ENCODE peak calls at places on chromosome 11, in five cellular contexts. M, Q, F, K and A are unnamed samples. For H3K4me1, the result is how much of the 10 kb centered on the place peaks cover.

GRCh38 chr11:75306529-75306928 is 44.9 kb downstream of the ARRB1 start:
- DNase-seq in F (no peak), K (no peak), M (no peak), Q (no peak), A (no peak)

GRCh38 chr11:6693342-6694228 is 10.4 kb upstream of the MRPL17 start:
- DNase-seq in M (no peak), K (no peak), Q (peak), F (no peak), A (no peak)

GRCh38 chr11:118883004-118883367 is 706 bp upstream of the CXCR5 start:
- DNase-seq in F (no peak), Q (no peak), K (no peak), M (no peak), A (no peak)

GRCh38 chr11:1779034-1779805 is 15.5 kb upstream of the CTSD start:
- DNase-seq in K (no peak), M (no peak), Q (no peak), F (no peak), A (no peak)

GRCh38 chr11:126115820-126116319 is 53.2 kb upstream of the CDON start:
- DNase-seq in K (peak), F (peak), M (peak), Q (peak), A (peak)

GRCh38 chr11:67280341-67280790 is 8.7 kb upstream of the ANKRD13D start:
- DNase-seq in M (peak), F (no peak), Q (no peak), K (peak), A (peak)

GRCh38 chr11:12287009-12287373 is 90.4 kb upstream of the PARVA start:
- DNase-seq in K (peak), M (no peak), Q (peak), F (no peak), A (no peak)

GRCh38 chr11:73597340-73597955 is 464 bp downstream of the FAM168A start:
- DNase-seq in K (no peak), Q (no peak), F (no peak), M (no peak), A (no peak)

GRCh38 chr11:121446752-121447156 is 5.4 kb upstream of the SORL1 start:
- DNase-seq in Q (peak), M (no peak), F (no peak), K (no peak), A (no peak)

GRCh38 chr11:70220920-70221319 is 17.8 kb downstream of the FADD start:
- DNase-seq in K (no peak), M (no peak), Q (peak), F (no peak), A (no peak)

GRCh38 chr11:96567667-96568066 is 177.9 kb downstream of the JRKL start:
- DNase-seq in M (no peak), Q (peak), F (no peak), K (no peak), A (no peak)

GRCh38 chr11:117290809-117291396 is at the start of gene BACE1-AS:
- DNase-seq in Q (no peak), K (no peak), F (no peak), M (no peak), A (no peak)

GRCh38 chr11:117481885-117482284 is 154.2 kb downstream of the CEP164 start:
- DNase-seq in F (no peak), Q (no peak), K (no peak), M (no peak), A (peak)

GRCh38 chr11:64340671-64341335 is 799 bp downstream of the CCDC88B start:
- DNase-seq in F (peak), K (no peak), Q (no peak), M (peak), A (no peak)

GRCh38 chr11:36000616-36001190 is 56.8 kb downstream of the LDLRAD3 start:
- DNase-seq in K (no peak), Q (no peak), F (no peak), M (no peak), A (no peak)

GRCh38 chr11:120912504-120912903 is 111.4 kb upstream of the TBCEL start:
- DNase-seq in K (no peak), Q (peak), M (no peak), F (no peak), A (no peak)

GRCh38 chr11:93166194-93166593 is 31.6 kb downstream of the SLC36A4 start:
- DNase-seq in F (no peak), K (no peak), Q (no peak), M (no peak), A (no peak)

GRCh38 chr11:103947566-103947919 is 88.9 kb upstream of the DDI1 start:
- DNase-seq in F (no peak), K (no peak), M (no peak), Q (peak), A (no peak)

GRCh38 chr11:14578551-14578956 is 58.4 kb upstream of the PSMA1 start:
- DNase-seq in F (no peak), K (no peak), M (no peak), Q (peak), A (no peak)

GRCh38 chr11:130601141-130601540 is 152.7 kb downstream of the ADAMTS15 start:
- DNase-seq in F (no peak), K (peak), M (no peak), Q (peak), A (no peak)

GRCh38 chr11:78365381-78365792 is 52.2 kb downstream of the GAB2 start:
- DNase-seq in K (no peak), M (no peak), Q (peak), F (no peak), A (no peak)

GRCh38 chr11:65501005-65501529 is 2.2 kb downstream of the MALAT1 start:
- DNase-seq in F (no peak), K (no peak), M (no peak), Q (no peak), A (no peak)

GRCh38 chr11:109864834-109865557 is 228.2 kb upstream of the ZC3H12C start:
- DNase-seq in K (no peak), F (no peak), Q (peak), M (no peak), A (no peak)

GRCh38 chr11:568306-569259 is 7.7 kb upstream of the PHRF1 start:
- DNase-seq in K (peak), Q (peak), F (peak), M (peak), A (peak)

GRCh38 chr11:47148274-47148673 is 28.4 kb downstream of the ARFGAP2 start:
- DNase-seq in K (no peak), M (no peak), Q (no peak), F (no peak), A (no peak)

GRCh38 chr11:15453211-15453715 is 338.5 kb downstream of the INSC start:
- DNase-seq in M (no peak), K (no peak), Q (no peak), F (no peak), A (no peak)

GRCh38 chr11:72787262-72788104 is 6.4 kb downstream of the STARD10 start:
- DNase-seq in K (no peak), M (no peak), Q (no peak), F (peak), A (no peak)

GRCh38 chr11:67278135-67278938 is 10.8 kb upstream of the ANKRD13D start:
- DNase-seq in M (peak), Q (no peak), F (no peak), K (peak), A (peak)

GRCh38 chr11:134669796-134670195 is 257.8 kb upstream of the B3GAT1 start:
- DNase-seq in Q (no peak), K (no peak), M (no peak), F (no peak), A (no peak)

GRCh38 chr11:125414121-125414520 is 81.9 kb downstream of the FEZ1 start:
- DNase-seq in Q (no peak), K (no peak), M (peak), F (no peak), A (no peak)

GRCh38 chr11:23765862-23766261 is 731.0 kb upstream of the LUZP2 start:
- DNase-seq in M (no peak), Q (no peak), F (no peak), K (no peak), A (no peak)

GRCh38 chr11:111939836-111940604 is 2.9 kb downstream of the DIXDC1 start:
- DNase-seq in Q (peak), M (no peak), F (no peak), K (no peak), A (no peak)

GRCh38 chr11:414333-414857 is 404 bp downstream of the SIGIRR start:
- DNase-seq in M (no peak), F (no peak), Q (no peak), K (no peak), A (peak)

GRCh38 chr11:26063915-26064314 is 268.0 kb upstream of the ANO3 start:
- DNase-seq in Q (no peak), M (no peak), F (no peak), K (no peak), A (no peak)

GRCh38 chr11:3164138-3164539 is 971 bp downstream of the OSBPL5 start:
- DNase-seq in M (no peak), K (peak), Q (no peak), F (peak), A (peak)

GRCh38 chr11:127843483-127844396 is 743.6 kb downstream of the ETS1 start:
- DNase-seq in F (peak), K (peak), M (peak), Q (peak), A (peak)

GRCh38 chr11:128603003-128603715 is 15.8 kb upstream of the ETS1 start:
- DNase-seq in Q (no peak), M (no peak), K (no peak), F (no peak), A (no peak)

GRCh38 chr11:3605721-3606324 is 36.0 kb downstream of the ART5 start:
- DNase-seq in Q (no peak), M (no peak), K (no peak), F (no peak), A (no peak)

GRCh38 chr11:12088047-12088481 is 22.3 kb upstream of the MICAL2 start:
- DNase-seq in Q (peak), M (no peak), F (peak), K (no peak), A (no peak)

GRCh38 chr11:59183768-59184167 is 11.8 kb downstream of the DTX4 start:
- DNase-seq in M (no peak), Q (peak), K (no peak), F (no peak), A (no peak)
- H3K4me1 ChIP-seq in M (under half), Q (under half), K (under half), F (under half), A (half or more)

GRCh38 chr11:68950268-68950667 is 30.5 kb downstream of the MRGPRD start:
- DNase-seq in F (no peak), M (no peak), Q (peak), K (no peak), A (no peak)
- TF ChIP-seq CTCF in F (peak), M (no peak), Q (peak), K (no peak), A (no peak)

GRCh38 chr11:27239305-27239942 is 123.6 kb downstream of the CCDC34 start:
- DNase-seq in F (no peak), Q (no peak), K (no peak), M (no peak), A (no peak)

GRCh38 chr11:27241316-27242122 is 121.5 kb downstream of the CCDC34 start:
- DNase-seq in M (no peak), K (no peak), F (no peak), Q (peak), A (no peak)

GRCh38 chr11:27244900-27245299 is 118.1 kb downstream of the CCDC34 start:
- DNase-seq in M (no peak), Q (no peak), K (no peak), F (no peak), A (no peak)

GRCh38 chr11:27238811-27239210 is 124.2 kb downstream of the CCDC34 start:
- DNase-seq in K (no peak), F (no peak), Q (no peak), M (no peak), A (no peak)

DNA sequence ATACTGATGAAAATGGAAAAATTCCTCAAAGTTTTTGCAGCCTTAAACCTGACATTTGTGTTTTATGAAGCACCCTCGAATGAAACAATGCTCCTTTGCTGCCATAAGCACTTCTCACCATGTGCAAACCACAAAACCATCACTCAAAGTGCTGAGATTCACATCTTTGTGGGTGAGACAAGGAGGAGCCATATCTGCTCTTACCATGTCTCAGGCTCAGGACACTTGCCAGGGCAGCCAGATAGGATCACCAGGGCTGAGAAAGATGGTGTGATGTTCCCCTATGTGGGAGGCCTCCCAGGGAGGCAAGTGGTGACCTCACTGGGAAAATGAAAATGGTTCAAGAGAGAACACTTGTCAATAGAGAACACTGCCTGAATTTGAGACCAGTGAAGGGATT is 120.4 kb downstream of the CCDC34 start:
- DNase-seq in K (no peak), M (no peak), F (no peak), Q (peak), A (no peak)
- H3K4me1 ChIP-seq in K (under half), M (under half), F (under half), Q (under half), A (under half)

DNA sequence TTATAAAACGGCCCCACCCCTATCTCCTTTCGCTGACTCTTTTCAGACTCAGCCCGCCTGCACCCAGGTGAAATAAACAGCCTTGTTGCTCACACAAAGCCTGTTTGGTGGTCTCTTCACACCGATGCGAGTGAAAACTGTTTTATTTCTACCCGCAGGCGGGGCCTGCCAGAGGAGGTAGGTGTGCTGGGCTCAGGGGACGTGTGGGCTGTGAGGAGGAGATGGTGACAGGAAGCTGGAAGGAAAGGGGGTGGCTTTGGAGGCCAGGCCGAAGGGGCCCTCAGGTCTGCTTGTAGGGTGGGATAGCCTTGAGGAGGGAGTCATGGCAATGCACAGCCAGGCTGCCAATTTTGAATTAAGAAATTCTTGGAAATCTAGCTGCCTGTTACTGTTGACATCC is 21.3 kb upstream of the KRTAP5-7 start:
- DNase-seq in M (peak), K (no peak), Q (no peak), F (no peak), A (no peak)
- TF ChIP-seq CTCF in M (no peak), K (no peak), Q (no peak), F (no peak), A (no peak)

GRCh38 chr11:102114032-102114431 is 3.8 kb downstream of the YAP1 start:
- DNase-seq in Q (no peak), F (no peak), M (no peak), K (no peak), A (no peak)
- H3K4me1 ChIP-seq in Q (half or more), F (under half), M (under half), K (half or more), A (under half)

GRCh38 chr11:58919980-58920379 is 19.3 kb upstream of the GLYATL1 start:
- DNase-seq in F (no peak), M (no peak), K (no peak), Q (no peak), A (no peak)
- TF ChIP-seq CTCF in F (no peak), M (no peak), K (no peak), Q (no peak), A (no peak)

GRCh38 chr11:101881586-101881985 is 33.2 kb upstream of the CEP126 start:
- DNase-seq in Q (no peak), K (no peak), M (no peak), F (no peak), A (no peak)
- H3K4me1 ChIP-seq in Q (under half), K (under half), M (under half), F (under half), A (under half)